ENCODE peak calls at places on chromosomes 16 and 17, in ten cellular contexts. Q is upper lobe of right lung, S is brain microvascular endothelial cell, X is progenitor cell of endocrine pancreas, O is HL-60, L is IMR-90, V is AG04450, R is cardiac fibroblast, P is glutamatergic neuron, A is fibroblast of the aortic adventitia. U is an unnamed sample.

GRCh38 chr16:22321340-22322001 is 24.3 kb downstream of the POLR3E start:
- DNase-seq in Q (peak; percentile 75), R (peak; percentile 81), S (peak; percentile 60), O (peak; percentile 67), V (peak; percentile 47), L (peak; percentile 70), A (peak; percentile 78), P (peak; percentile 79), X (peak; percentile 44), U (peak; percentile 19)

GRCh38 chr16:70157105-70157476 is 16.5 kb upstream of the CLEC18C start:
- DNase-seq in Q (no peak), A (no peak), X (no peak), O (no peak), S (no peak), P (no peak), L (no peak), V (no peak), R (no peak), U (no peak)

GRCh38 chr17:1976000-1976682 is 49.0 kb downstream of the RTN4RL1 start:
- DNase-seq in A (no peak), V (no peak), R (no peak), Q (no peak), L (no peak), S (no peak), P (peak; percentile 57), O (no peak), X (no peak), U (no peak)

GRCh38 chr17:50560931-50561750 is 626 bp downstream of the CACNA1G start:
- DNase-seq in X (no peak), S (no peak), R (no peak), V (no peak), A (no peak), O (no peak), L (no peak), P (no peak), Q (no peak), U (no peak)

GRCh38 chr17:31085563-31085962 is 9.2 kb upstream of the NF1 start:
- DNase-seq in O (peak; percentile 47), S (peak; percentile 55), R (peak; percentile 75), X (no peak), V (no peak), P (no peak), Q (no peak), A (peak; percentile 89), L (peak; percentile 85), U (peak; percentile 57)

GRCh38 chr16:4521971-4522623 is 16.5 kb downstream of the CDIP1 start:
- DNase-seq in V (no peak), L (no peak), S (no peak), P (peak; percentile 49), Q (no peak), X (no peak), O (no peak), R (no peak), A (no peak), U (no peak)

GRCh38 chr17:60579090-60579489 is 20.9 kb upstream of the PPM1D start:
- DNase-seq in R (peak; percentile 58), O (no peak), P (no peak), S (peak; percentile 22), Q (no peak), A (peak; percentile 88), L (peak; percentile 79), X (no peak), V (no peak), U (peak; percentile 28)

GRCh38 chr17:9239260-9239820 is 218.0 kb downstream of the NTN1 start:
- DNase-seq in Q (no peak), V (no peak), L (no peak), A (no peak), P (peak; percentile 22), X (no peak), R (no peak), O (no peak), S (no peak), U (no peak)

GRCh38 chr16:22428654-22429053 is 54.2 kb upstream of the CDR2 start:
- DNase-seq in O (no peak), V (no peak), P (peak; percentile 32), S (no peak), A (no peak), X (no peak), R (no peak), L (no peak), Q (no peak), U (no peak)

GRCh38 chr16:85935957-85936760 is 37.2 kb downstream of the IRF8 start:
- DNase-seq in S (no peak), Q (no peak), R (no peak), L (no peak), P (no peak), X (no peak), A (no peak), V (no peak), O (peak; percentile 63), U (no peak)

GRCh38 chr17:30345527-30346075 is 11.7 kb upstream of the TMIGD1 start:
- DNase-seq in S (no peak), R (no peak), L (no peak), A (no peak), Q (no peak), X (no peak), V (no peak), O (no peak), P (no peak), U (no peak)

GRCh38 chr16:674968-675883 is at the start of gene RHBDL1:
- DNase-seq in P (peak; percentile 45), L (peak; percentile 42), X (no peak), R (peak; percentile 33), Q (no peak), A (peak; percentile 6), O (peak; percentile 64), S (peak; percentile 34), V (no peak), U (peak; percentile 24)

GRCh38 chr16:84198401-84198800 is 7.4 kb downstream of the ADAD2 start:
- DNase-seq in Q (no peak), S (peak; percentile 75), P (peak; percentile 70), X (no peak), L (peak; percentile 59), A (peak; percentile 72), R (peak; percentile 85), V (peak; percentile 13), O (no peak), U (peak; percentile 5)

GRCh38 chr16:16071631-16072244 is 122.3 kb downstream of the ABCC1 start:
- DNase-seq in A (peak; percentile 55), P (peak; percentile 45), O (no peak), R (no peak), V (no peak), S (peak; percentile 60), X (no peak), Q (no peak), L (peak; percentile 78), U (no peak)

GRCh38 chr16:58128721-58129096 is 472 bp downstream of the CFAP20 start:
- DNase-seq in S (no peak), A (no peak), P (peak; percentile 59), Q (peak; percentile 66), V (no peak), O (no peak), R (no peak), L (no peak), X (peak; percentile 32), U (no peak)

GRCh38 chr17:42428141-42428944 is 5.3 kb upstream of the CAVIN1 start:
- DNase-seq in O (peak; percentile 67), L (peak; percentile 99), Q (no peak), P (peak; percentile 42), V (peak; percentile 91), X (no peak), S (peak; percentile 95), A (peak; percentile 98), R (peak; percentile 99), U (peak; percentile 99)

GRCh38 chr16:75250089-75250808 is 1.2 kb downstream of the BCAR1 start:
- DNase-seq in X (no peak), P (no peak), O (no peak), V (no peak), S (no peak), Q (peak; percentile 81), A (no peak), R (no peak), L (no peak), U (no peak)

GRCh38 chr16:56931769-56932587 is at the start of gene HERPUD1:
- DNase-seq in S (peak; percentile 98), L (peak; percentile 97), R (peak; percentile 98), P (peak; percentile 97), V (peak; percentile 97), Q (peak; percentile 100), O (peak; percentile 99), X (peak; percentile 95), A (peak; percentile 98), U (peak; percentile 98)
- TF ChIP-seq CTCF in S (no peak), L (no peak), R (peak; percentile 2), P (peak; percentile 26), V (no peak), Q (no peak), O (no peak), X (peak; percentile 36), A (peak; percentile 22), U (peak; percentile 65)

GRCh38 chr16:79994413-79994812 is 393.9 kb upstream of the MAF start:
- DNase-seq in L (no peak), V (no peak), O (no peak), S (no peak), R (no peak), X (no peak), P (no peak), A (no peak), Q (no peak), U (no peak)
- TF ChIP-seq CTCF in L (no peak), V (no peak), O (no peak), S (no peak), R (no peak), X (no peak), P (no peak), A (no peak), Q (no peak), U (no peak)

GRCh38 chr17:68740555-68741447 is 139.6 kb upstream of the FAM20A start:
- DNase-seq in X (no peak), S (no peak), O (no peak), Q (no peak), V (no peak), L (no peak), A (no peak), P (no peak), R (no peak), U (no peak)
- TF ChIP-seq CTCF in X (no peak), S (peak; percentile 34), O (peak; percentile 7), Q (no peak), V (no peak), L (no peak), A (no peak), P (no peak), R (no peak), U (peak; percentile 32)

GRCh38 chr17:81727324-81728031 is 15.4 kb downstream of the SLC25A10 start:
- DNase-seq in V (no peak), A (no peak), P (no peak), Q (peak; percentile 63), X (no peak), L (no peak), O (no peak), R (no peak), S (no peak), U (no peak)

GRCh38 chr17:81733507-81734404 is 21.7 kb downstream of the SLC25A10 start:
- DNase-seq in O (peak; percentile 86), X (peak; percentile 75), A (peak; percentile 65), R (peak; percentile 72), L (peak; percentile 55), S (peak; percentile 45), P (peak; percentile 90), V (no peak), Q (peak; percentile 92), U (peak; percentile 55)

GRCh38 chr17:81735181-81736102 is 23.4 kb downstream of the SLC25A10 start:
- DNase-seq in L (peak; percentile 33), S (no peak), P (no peak), O (peak; percentile 100), R (peak; percentile 72), V (no peak), X (no peak), Q (peak; percentile 75), A (peak; percentile 52), U (no peak)

GRCh38 chr17:81734405-81735055 is 22.4 kb downstream of the SLC25A10 start:
- DNase-seq in X (no peak), S (no peak), A (no peak), R (no peak), O (no peak), L (no peak), Q (peak; percentile 64), P (no peak), V (no peak), U (no peak)

GRCh38 chr17:81731271-81731670 is 19.2 kb downstream of the SLC25A10 start:
- DNase-seq in V (no peak), Q (no peak), O (peak; percentile 78), S (peak; percentile 50), R (no peak), L (peak; percentile 49), A (peak; percentile 59), P (no peak), X (no peak), U (peak; percentile 80)
- TF ChIP-seq CTCF in V (no peak), Q (no peak), O (no peak), S (no peak), R (no peak), L (no peak), A (no peak), P (no peak), X (no peak), U (no peak)